ENCODE peak calls at places on chromosomes 4 and X, in six cellular contexts. One of them, this sample, is unnamed.

GRCh38 chrX:49915352-49916222 is 6.8 kb upstream of the CLCN5 start:
- DNase-seq in amniotic stem cell: peak
- DNase-seq in Right ventricle myocardium inferior: no peak
- DNase-seq in activated T-cell treated with anti-CD3 and anti-CD28 coated beads, Interleukin-2, amount 50 U/mL, for 4 hours: peak
- DNase-seq in amniotic epithelial cell: peak
- DNase-seq in GM12865: peak
- DNase-seq in this sample: no peak

GRCh38 chr4:27985522-27985921 is 1124.9 kb downstream of the STIM2 start:
- DNase-seq in activated T-cell treated with anti-CD3 and anti-CD28 coated beads, Interleukin-2, amount 50 U/mL, for 4 hours: no peak
- DNase-seq in amniotic stem cell: no peak
- DNase-seq in Right ventricle myocardium inferior: no peak
- DNase-seq in amniotic epithelial cell: no peak
- DNase-seq in GM12865: peak
- DNase-seq in this sample: no peak

GRCh38 chr4:153212755-153213154 is 8.5 kb downstream of the TRIM2 start:
- DNase-seq in Right ventricle myocardium inferior: no peak
- DNase-seq in GM12865: no peak
- DNase-seq in amniotic stem cell: no peak
- DNase-seq in amniotic epithelial cell: peak
- DNase-seq in activated T-cell treated with anti-CD3 and anti-CD28 coated beads, Interleukin-2, amount 50 U/mL, for 4 hours: no peak
- DNase-seq in this sample: no peak

GRCh38 chr4:159267023-159267939 is 164.4 kb downstream of the RAPGEF2 start:
- DNase-seq in activated T-cell treated with anti-CD3 and anti-CD28 coated beads, Interleukin-2, amount 50 U/mL, for 4 hours: no peak
- DNase-seq in Right ventricle myocardium inferior: peak
- DNase-seq in GM12865: no peak
- DNase-seq in amniotic stem cell: no peak
- DNase-seq in amniotic epithelial cell: no peak
- DNase-seq in this sample: no peak

GRCh38 chr4:80201326-80202151 is 4.2 kb downstream of the PRDM8 start:
- DNase-seq in GM12865: peak
- DNase-seq in amniotic epithelial cell: no peak
- DNase-seq in Right ventricle myocardium inferior: peak
- DNase-seq in amniotic stem cell: no peak
- DNase-seq in activated T-cell treated with anti-CD3 and anti-CD28 coated beads, Interleukin-2, amount 50 U/mL, for 4 hours: peak
- DNase-seq in this sample: no peak

GRCh38 chr4:7584133-7584532 is 149.4 kb upstream of the PSAPL1 start:
- DNase-seq in activated T-cell treated with anti-CD3 and anti-CD28 coated beads, Interleukin-2, amount 50 U/mL, for 4 hours: no peak
- DNase-seq in amniotic epithelial cell: no peak
- DNase-seq in GM12865: no peak
- DNase-seq in amniotic stem cell: no peak
- DNase-seq in Right ventricle myocardium inferior: no peak
- DNase-seq in this sample: no peak

GRCh38 chr4:60992037-60992436 is 208.1 kb upstream of the ADGRL3 start:
- DNase-seq in amniotic epithelial cell: peak
- DNase-seq in activated T-cell treated with anti-CD3 and anti-CD28 coated beads, Interleukin-2, amount 50 U/mL, for 4 hours: no peak
- DNase-seq in GM12865: no peak
- DNase-seq in Right ventricle myocardium inferior: no peak
- DNase-seq in amniotic stem cell: no peak
- DNase-seq in this sample: no peak

GRCh38 chrX:37380920-37381319 is 31.8 kb downstream of the PRRG1 start:
- DNase-seq in activated T-cell treated with anti-CD3 and anti-CD28 coated beads, Interleukin-2, amount 50 U/mL, for 4 hours: no peak
- DNase-seq in amniotic epithelial cell: peak
- DNase-seq in amniotic stem cell: no peak
- DNase-seq in Right ventricle myocardium inferior: no peak
- DNase-seq in GM12865: no peak
- DNase-seq in this sample: no peak

GRCh38 chrX:11970935-11971334 is 167.3 kb upstream of the FRMPD4 start:
- DNase-seq in Right ventricle myocardium inferior: no peak
- DNase-seq in activated T-cell treated with anti-CD3 and anti-CD28 coated beads, Interleukin-2, amount 50 U/mL, for 4 hours: no peak
- DNase-seq in amniotic epithelial cell: no peak
- DNase-seq in GM12865: no peak
- DNase-seq in amniotic stem cell: no peak
- DNase-seq in this sample: no peak

GRCh38 chrX:68487254-68487653 is 11.6 kb upstream of the YIPF6 start:
- DNase-seq in amniotic epithelial cell: no peak
- DNase-seq in amniotic stem cell: no peak
- DNase-seq in Right ventricle myocardium inferior: no peak
- DNase-seq in activated T-cell treated with anti-CD3 and anti-CD28 coated beads, Interleukin-2, amount 50 U/mL, for 4 hours: no peak
- DNase-seq in GM12865: no peak
- DNase-seq in this sample: no peak

GRCh38 chrX:46642145-46642544 is 68.6 kb downstream of the CHST7 start:
- DNase-seq in amniotic epithelial cell: peak
- DNase-seq in Right ventricle myocardium inferior: no peak
- DNase-seq in GM12865: peak
- DNase-seq in activated T-cell treated with anti-CD3 and anti-CD28 coated beads, Interleukin-2, amount 50 U/mL, for 4 hours: no peak
- DNase-seq in amniotic stem cell: no peak
- DNase-seq in this sample: no peak

GRCh38 chr4:169485084-169485483 is 127.3 kb downstream of the NEK1 start:
- DNase-seq in amniotic stem cell: no peak
- DNase-seq in activated T-cell treated with anti-CD3 and anti-CD28 coated beads, Interleukin-2, amount 50 U/mL, for 4 hours: no peak
- DNase-seq in amniotic epithelial cell: peak
- DNase-seq in Right ventricle myocardium inferior: no peak
- DNase-seq in GM12865: no peak
- DNase-seq in this sample: no peak

GRCh38 chr4:10706236-10706635 is 21.7 kb upstream of the CLNK start:
- DNase-seq in Right ventricle myocardium inferior: no peak
- DNase-seq in amniotic epithelial cell: no peak
- DNase-seq in activated T-cell treated with anti-CD3 and anti-CD28 coated beads, Interleukin-2, amount 50 U/mL, for 4 hours: no peak
- DNase-seq in amniotic stem cell: no peak
- DNase-seq in GM12865: no peak
- DNase-seq in this sample: no peak

GRCh38 chr4:1446502-1447153 is 40.4 kb upstream of the NKX1-1 start:
- DNase-seq in Right ventricle myocardium inferior: no peak
- DNase-seq in amniotic epithelial cell: no peak
- DNase-seq in activated T-cell treated with anti-CD3 and anti-CD28 coated beads, Interleukin-2, amount 50 U/mL, for 4 hours: no peak
- DNase-seq in GM12865: no peak
- DNase-seq in amniotic stem cell: no peak
- DNase-seq in this sample: no peak

GRCh38 chr4:23425570-23425969 is 464.3 kb downstream of the PPARGC1A start:
- DNase-seq in GM12865: no peak
- DNase-seq in Right ventricle myocardium inferior: no peak
- DNase-seq in amniotic stem cell: no peak
- DNase-seq in activated T-cell treated with anti-CD3 and anti-CD28 coated beads, Interleukin-2, amount 50 U/mL, for 4 hours: no peak
- DNase-seq in amniotic epithelial cell: no peak
- DNase-seq in this sample: no peak

GRCh38 chr4:159484861-159485260 is 382.0 kb downstream of the RAPGEF2 start:
- DNase-seq in Right ventricle myocardium inferior: no peak
- DNase-seq in amniotic epithelial cell: peak
- DNase-seq in activated T-cell treated with anti-CD3 and anti-CD28 coated beads, Interleukin-2, amount 50 U/mL, for 4 hours: no peak
- DNase-seq in amniotic stem cell: no peak
- DNase-seq in GM12865: no peak
- DNase-seq in this sample: no peak

GRCh38 chr4:179465131-179465797 is 2023.0 kb upstream of the AGA start:
- DNase-seq in amniotic stem cell: no peak
- DNase-seq in Right ventricle myocardium inferior: no peak
- DNase-seq in amniotic epithelial cell: no peak
- DNase-seq in activated T-cell treated with anti-CD3 and anti-CD28 coated beads, Interleukin-2, amount 50 U/mL, for 4 hours: no peak
- DNase-seq in GM12865: no peak
- DNase-seq in this sample: no peak

GRCh38 chr4:140038031-140038533 is 115.9 kb downstream of the MAML3 start:
- DNase-seq in amniotic epithelial cell: peak
- DNase-seq in Right ventricle myocardium inferior: no peak
- DNase-seq in activated T-cell treated with anti-CD3 and anti-CD28 coated beads, Interleukin-2, amount 50 U/mL, for 4 hours: no peak
- DNase-seq in amniotic stem cell: no peak
- DNase-seq in GM12865: no peak
- DNase-seq in this sample: no peak

GRCh38 chr4:133162941-133163340 is 13.8 kb downstream of the PCDH10 start:
- DNase-seq in GM12865: no peak
- DNase-seq in Right ventricle myocardium inferior: no peak
- DNase-seq in amniotic epithelial cell: no peak
- DNase-seq in amniotic stem cell: no peak
- DNase-seq in activated T-cell treated with anti-CD3 and anti-CD28 coated beads, Interleukin-2, amount 50 U/mL, for 4 hours: no peak
- DNase-seq in this sample: no peak

GRCh38 chr4:10245761-10246160 is 129.2 kb upstream of the WDR1 start:
- DNase-seq in GM12865: no peak
- DNase-seq in amniotic epithelial cell: no peak
- DNase-seq in amniotic stem cell: no peak
- DNase-seq in activated T-cell treated with anti-CD3 and anti-CD28 coated beads, Interleukin-2, amount 50 U/mL, for 4 hours: no peak
- DNase-seq in Right ventricle myocardium inferior: no peak
- DNase-seq in this sample: no peak

GRCh38 chr4:38650133-38650532 is 13.9 kb upstream of the KLF3 start:
- DNase-seq in amniotic epithelial cell: no peak
- DNase-seq in Right ventricle myocardium inferior: no peak
- DNase-seq in amniotic stem cell: no peak
- DNase-seq in GM12865: no peak
- DNase-seq in activated T-cell treated with anti-CD3 and anti-CD28 coated beads, Interleukin-2, amount 50 U/mL, for 4 hours: no peak
- DNase-seq in this sample: no peak

GRCh38 chr4:147984065-147984777 is 252.3 kb downstream of the ARHGAP10 start:
- DNase-seq in amniotic epithelial cell: peak
- DNase-seq in GM12865: peak
- DNase-seq in amniotic stem cell: no peak
- DNase-seq in activated T-cell treated with anti-CD3 and anti-CD28 coated beads, Interleukin-2, amount 50 U/mL, for 4 hours: no peak
- DNase-seq in Right ventricle myocardium inferior: no peak
- DNase-seq in this sample: peak

GRCh38 chrX:120308558-120308957 is 2.7 kb downstream of the TMEM255A start:
- DNase-seq in amniotic epithelial cell: no peak
- DNase-seq in amniotic stem cell: no peak
- DNase-seq in GM12865: no peak
- DNase-seq in activated T-cell treated with anti-CD3 and anti-CD28 coated beads, Interleukin-2, amount 50 U/mL, for 4 hours: no peak
- DNase-seq in Right ventricle myocardium inferior: peak
- DNase-seq in this sample: no peak

GRCh38 chrX:80489166-80489565 is 68.9 kb downstream of the TENT5D start:
- DNase-seq in Right ventricle myocardium inferior: no peak
- DNase-seq in GM12865: no peak
- DNase-seq in activated T-cell treated with anti-CD3 and anti-CD28 coated beads, Interleukin-2, amount 50 U/mL, for 4 hours: no peak
- DNase-seq in amniotic stem cell: no peak
- DNase-seq in amniotic epithelial cell: no peak
- DNase-seq in this sample: no peak

GRCh38 chr4:75630174-75630931 is at the start of gene CDKL2:
- DNase-seq in amniotic epithelial cell: peak
- DNase-seq in GM12865: peak
- DNase-seq in amniotic stem cell: no peak
- DNase-seq in activated T-cell treated with anti-CD3 and anti-CD28 coated beads, Interleukin-2, amount 50 U/mL, for 4 hours: peak
- DNase-seq in Right ventricle myocardium inferior: peak
- DNase-seq in this sample: peak

GRCh38 chr4:10816571-10816970 is 132.0 kb upstream of the CLNK start:
- DNase-seq in amniotic stem cell: no peak
- DNase-seq in GM12865: no peak
- DNase-seq in activated T-cell treated with anti-CD3 and anti-CD28 coated beads, Interleukin-2, amount 50 U/mL, for 4 hours: no peak
- DNase-seq in amniotic epithelial cell: no peak
- DNase-seq in Right ventricle myocardium inferior: no peak
- DNase-seq in this sample: no peak

GRCh38 chrX:72052415-72053090 is 79.2 kb downstream of the RTL5 start:
- DNase-seq in activated T-cell treated with anti-CD3 and anti-CD28 coated beads, Interleukin-2, amount 50 U/mL, for 4 hours: no peak
- DNase-seq in amniotic epithelial cell: no peak
- DNase-seq in Right ventricle myocardium inferior: no peak
- DNase-seq in amniotic stem cell: peak
- DNase-seq in GM12865: no peak
- DNase-seq in this sample: no peak

GRCh38 chr4:41430796-41431195 is 107.2 kb upstream of the LIMCH1 start:
- DNase-seq in amniotic epithelial cell: peak
- DNase-seq in Right ventricle myocardium inferior: no peak
- DNase-seq in amniotic stem cell: no peak
- DNase-seq in GM12865: no peak
- DNase-seq in activated T-cell treated with anti-CD3 and anti-CD28 coated beads, Interleukin-2, amount 50 U/mL, for 4 hours: no peak
- DNase-seq in this sample: no peak

GRCh38 chrX:45850197-45850774 is 649.6 kb upstream of the DIPK2B start:
- DNase-seq in Right ventricle myocardium inferior: no peak
- DNase-seq in amniotic epithelial cell: no peak
- DNase-seq in GM12865: no peak
- DNase-seq in amniotic stem cell: no peak
- DNase-seq in activated T-cell treated with anti-CD3 and anti-CD28 coated beads, Interleukin-2, amount 50 U/mL, for 4 hours: peak
- DNase-seq in this sample: no peak

GRCh38 chr4:17664755-17665154 is 50.3 kb downstream of the MED28 start:
- DNase-seq in GM12865: peak
- DNase-seq in Right ventricle myocardium inferior: no peak
- DNase-seq in amniotic epithelial cell: no peak
- DNase-seq in amniotic stem cell: no peak
- DNase-seq in activated T-cell treated with anti-CD3 and anti-CD28 coated beads, Interleukin-2, amount 50 U/mL, for 4 hours: no peak
- DNase-seq in this sample: no peak

GRCh38 chrX:47571896-47572295 is 10.3 kb upstream of the TIMP1 start:
- DNase-seq in GM12865: no peak
- DNase-seq in amniotic stem cell: no peak
- DNase-seq in Right ventricle myocardium inferior: no peak
- DNase-seq in activated T-cell treated with anti-CD3 and anti-CD28 coated beads, Interleukin-2, amount 50 U/mL, for 4 hours: no peak
- DNase-seq in amniotic epithelial cell: no peak
- DNase-seq in this sample: no peak

GRCh38 chrX:55342533-55343501 is 78.1 kb upstream of the PAGE3 start:
- DNase-seq in amniotic stem cell: no peak
- DNase-seq in GM12865: peak
- DNase-seq in amniotic epithelial cell: peak
- DNase-seq in Right ventricle myocardium inferior: no peak
- DNase-seq in activated T-cell treated with anti-CD3 and anti-CD28 coated beads, Interleukin-2, amount 50 U/mL, for 4 hours: peak
- DNase-seq in this sample: peak

GRCh38 chr4:189021831-189022230 is 882.6 kb downstream of the TRIML1 start:
- DNase-seq in activated T-cell treated with anti-CD3 and anti-CD28 coated beads, Interleukin-2, amount 50 U/mL, for 4 hours: no peak
- DNase-seq in amniotic epithelial cell: peak
- DNase-seq in GM12865: no peak
- DNase-seq in amniotic stem cell: no peak
- DNase-seq in Right ventricle myocardium inferior: no peak
- DNase-seq in this sample: no peak

GRCh38 chr4:52560844-52561280 is 98.2 kb downstream of the USP46 start:
- DNase-seq in amniotic stem cell: no peak
- DNase-seq in amniotic epithelial cell: peak
- DNase-seq in activated T-cell treated with anti-CD3 and anti-CD28 coated beads, Interleukin-2, amount 50 U/mL, for 4 hours: no peak
- DNase-seq in GM12865: no peak
- DNase-seq in Right ventricle myocardium inferior: no peak
- DNase-seq in this sample: no peak

GRCh38 chr4:155249036-155249566 is 40.7 kb downstream of the NPY2R start:
- DNase-seq in amniotic stem cell: no peak
- DNase-seq in activated T-cell treated with anti-CD3 and anti-CD28 coated beads, Interleukin-2, amount 50 U/mL, for 4 hours: no peak
- DNase-seq in Right ventricle myocardium inferior: no peak
- DNase-seq in GM12865: no peak
- DNase-seq in amniotic epithelial cell: no peak
- DNase-seq in this sample: no peak

GRCh38 chr4:184845367-184846011 is 19.7 kb upstream of the ACSL1 start:
- DNase-seq in GM12865: peak
- DNase-seq in amniotic epithelial cell: peak
- DNase-seq in Right ventricle myocardium inferior: no peak
- DNase-seq in activated T-cell treated with anti-CD3 and anti-CD28 coated beads, Interleukin-2, amount 50 U/mL, for 4 hours: no peak
- DNase-seq in amniotic stem cell: no peak
- DNase-seq in this sample: no peak

GRCh38 chrX:129785160-129785947 is 5.6 kb downstream of the SASH3 start:
- DNase-seq in amniotic stem cell: no peak
- DNase-seq in GM12865: peak
- DNase-seq in activated T-cell treated with anti-CD3 and anti-CD28 coated beads, Interleukin-2, amount 50 U/mL, for 4 hours: no peak
- DNase-seq in Right ventricle myocardium inferior: no peak
- DNase-seq in amniotic epithelial cell: no peak
- DNase-seq in this sample: no peak

GRCh38 chrX:130245441-130245840 is 23.3 kb downstream of the ZNF280C start:
- DNase-seq in GM12865: no peak
- DNase-seq in Right ventricle myocardium inferior: no peak
- DNase-seq in amniotic epithelial cell: peak
- DNase-seq in amniotic stem cell: peak
- DNase-seq in activated T-cell treated with anti-CD3 and anti-CD28 coated beads, Interleukin-2, amount 50 U/mL, for 4 hours: no peak
- DNase-seq in this sample: no peak

GRCh38 chr4:19580090-19580489 is 671.6 kb upstream of the SLIT2 start:
- DNase-seq in amniotic stem cell: no peak
- DNase-seq in GM12865: no peak
- DNase-seq in Right ventricle myocardium inferior: no peak
- DNase-seq in activated T-cell treated with anti-CD3 and anti-CD28 coated beads, Interleukin-2, amount 50 U/mL, for 4 hours: no peak
- DNase-seq in amniotic epithelial cell: peak
- DNase-seq in this sample: no peak

GRCh38 chr4:112361181-112361791 is 64.1 kb downstream of the ALPK1 start:
- DNase-seq in GM12865: peak
- DNase-seq in amniotic stem cell: no peak
- DNase-seq in Right ventricle myocardium inferior: no peak
- DNase-seq in activated T-cell treated with anti-CD3 and anti-CD28 coated beads, Interleukin-2, amount 50 U/mL, for 4 hours: no peak
- DNase-seq in amniotic epithelial cell: peak
- DNase-seq in this sample: no peak